ENCODE peak calls at places on chromosomes 2 and 18, in eight cellular contexts. O, I, C, D, G, N, Q and W are unnamed samples.

GRCh38 chr2:63827749-63828148 is 13.9 kb upstream of the UGP2 start:
- DNase-seq in O (no peak), I (no peak), C (no peak), D (peak; percentile 67), G (no peak), N (peak; percentile 85), Q (no peak), W (no peak)

GRCh38 chr2:182182436-182182835 is 196.8 kb downstream of the PPP1R1C start:
- DNase-seq in O (no peak), I (no peak), C (no peak), D (no peak), G (no peak), N (no peak), Q (no peak), W (no peak)

GRCh38 chr18:76686737-76687231 is 135.6 kb upstream of the ZNF236 start:
- DNase-seq in O (peak; percentile 27), I (peak; percentile 78), C (peak; percentile 55), D (peak; percentile 47), G (no peak), N (peak; percentile 76), Q (no peak), W (peak; percentile 43)

GRCh38 chr18:7521226-7521856 is 45.8 kb upstream of the PTPRM start:
- DNase-seq in O (no peak), I (no peak), C (no peak), D (no peak), G (no peak), N (no peak), Q (no peak), W (no peak)

GRCh38 chr2:168694876-168695275 is 107.6 kb upstream of the NOSTRIN start:
- DNase-seq in O (no peak), I (no peak), C (no peak), D (no peak), G (no peak), N (no peak), Q (no peak), W (no peak)

GRCh38 chr18:58887613-58887963 is 22.9 kb downstream of the ZNF532 start:
- DNase-seq in O (peak; percentile 54), I (no peak), C (no peak), D (peak; percentile 45), G (no peak), N (peak; percentile 88), Q (no peak), W (peak; percentile 50)

GRCh38 chr2:219596954-219597551 is 604 bp upstream of the STK11IP start:
- DNase-seq in O (no peak), I (peak; percentile 47), C (no peak), D (no peak), G (no peak), N (no peak), Q (no peak), W (peak; percentile 21)

GRCh38 chr2:113080134-113080533 is 12.4 kb downstream of the IL1F10 start:
- DNase-seq in O (peak; percentile 74), I (peak; percentile 15), C (no peak), D (no peak), G (peak; percentile 47), N (peak; percentile 28), Q (no peak), W (peak; percentile 23)

GRCh38 chr18:1294229-1294628 is 389.6 kb downstream of the ADCYAP1 start:
- DNase-seq in O (no peak), I (no peak), C (no peak), D (no peak), G (no peak), N (no peak), Q (no peak), W (no peak)

GRCh38 chr18:64165906-64166305 is 17.0 kb upstream of the LINC00305 start:
- DNase-seq in O (no peak), I (no peak), C (peak; percentile 6), D (no peak), G (no peak), N (no peak), Q (no peak), W (no peak)

GRCh38 chr2:232863996-232864395 is 6.1 kb upstream of the SNORC start:
- DNase-seq in O (no peak), I (no peak), C (no peak), D (no peak), G (no peak), N (no peak), Q (no peak), W (no peak)

GRCh38 chr2:98412751-98413445 is 31.8 kb upstream of the INPP4A start:
- DNase-seq in O (peak; percentile 61), I (peak; percentile 46), C (peak; percentile 24), D (peak; percentile 21), G (peak; percentile 31), N (peak; percentile 73), Q (peak; percentile 62), W (peak; percentile 68)

GRCh38 chr2:64018715-64019082 is 529 bp downstream of the VPS54 start:
- DNase-seq in O (no peak), I (peak; percentile 49), C (no peak), D (peak; percentile 39), G (no peak), N (peak; percentile 53), Q (no peak), W (peak; percentile 51)

GRCh38 chr2:227326783-227327182 is 1.7 kb downstream of the MFF start:
- DNase-seq in O (no peak), I (no peak), C (no peak), D (peak; percentile 2), G (no peak), N (peak; percentile 6), Q (no peak), W (no peak)

GRCh38 chr2:235113854-235114253 is 162.0 kb downstream of the SH3BP4 start:
- DNase-seq in O (no peak), I (no peak), C (peak; percentile 52), D (no peak), G (peak; percentile 31), N (no peak), Q (no peak), W (no peak)

GRCh38 chr2:183034806-183035205 is 3.5 kb downstream of the NCKAP1 start:
- DNase-seq in O (no peak), I (no peak), C (no peak), D (no peak), G (no peak), N (peak; percentile 52), Q (no peak), W (no peak)

GRCh38 chr2:77521931-77522470 is at the start of gene LRRTM4:
- DNase-seq in O (no peak), I (peak; percentile 30), C (peak; percentile 53), D (no peak), G (no peak), N (no peak), Q (no peak), W (no peak)

GRCh38 chr18:63322908-63323634 is 3.5 kb upstream of the BCL2 start:
- DNase-seq in O (peak; percentile 68), I (peak; percentile 82), C (peak; percentile 19), D (peak; percentile 67), G (no peak), N (peak; percentile 84), Q (peak; percentile 73), W (peak; percentile 74)

GRCh38 chr2:84881581-84882414 is 914 bp upstream of the TRABD2A start:
- DNase-seq in O (peak; percentile 95), I (peak; percentile 24), C (peak; percentile 43), D (peak; percentile 76), G (no peak), N (peak; percentile 85), Q (peak; percentile 88), W (peak; percentile 94)

GRCh38 chr18:668263-668662 is 10.8 kb downstream of the TYMS start:
- DNase-seq in O (no peak), I (no peak), C (no peak), D (no peak), G (no peak), N (no peak), Q (no peak), W (no peak)

GRCh38 chr2:238320648-238321281 is 447 bp downstream of the TRAF3IP1 start:
- DNase-seq in O (peak; percentile 15), I (no peak), C (no peak), D (no peak), G (no peak), N (peak; percentile 22), Q (no peak), W (no peak)

GRCh38 chr2:160062283-160063005 is at the start of gene PLA2R1:
- DNase-seq in O (peak; percentile 17), I (no peak), C (peak; percentile 21), D (peak; percentile 48), G (no peak), N (peak; percentile 42), Q (no peak), W (peak; percentile 79)

GRCh38 chr2:145025382-145025781 is 505.5 kb upstream of the ZEB2 start:
- DNase-seq in O (no peak), I (no peak), C (no peak), D (no peak), G (no peak), N (no peak), Q (no peak), W (no peak)

GRCh38 chr2:120453635-120453998 is 107.7 kb downstream of the INHBB start:
- DNase-seq in O (no peak), I (no peak), C (no peak), D (no peak), G (no peak), N (peak; percentile 39), Q (no peak), W (no peak)

GRCh38 chr18:23257686-23258565 is 122.6 kb downstream of the CABLES1 start:
- DNase-seq in O (no peak), I (no peak), C (no peak), D (peak; percentile 64), G (no peak), N (peak; percentile 68), Q (no peak), W (no peak)

GRCh38 chr18:5490753-5491240 is 53.0 kb downstream of the EPB41L3 start:
- DNase-seq in O (no peak), I (no peak), C (no peak), D (no peak), G (no peak), N (no peak), Q (no peak), W (no peak)

GRCh38 chr2:30710461-30710860 is 96.8 kb downstream of the CAPN13 start:
- DNase-seq in O (no peak), I (no peak), C (no peak), D (no peak), G (no peak), N (no peak), Q (no peak), W (no peak)

GRCh38 chr18:5975111-5975622 is 79.8 kb upstream of the TMEM200C start:
- DNase-seq in O (no peak), I (no peak), C (no peak), D (peak; percentile 31), G (no peak), N (peak; percentile 70), Q (no peak), W (no peak)

GRCh38 chr2:217105733-217106649 is 246.1 kb upstream of the TNP1 start:
- DNase-seq in O (peak; percentile 18), I (no peak), C (no peak), D (peak; percentile 98), G (no peak), N (peak; percentile 97), Q (no peak), W (no peak)

GRCh38 chr2:37784759-37785149 is 113.3 kb upstream of the CDC42EP3 start:
- DNase-seq in O (no peak), I (peak; percentile 71), C (no peak), D (no peak), G (no peak), N (no peak), Q (no peak), W (no peak)

GRCh38 chr2:675982-676646 is 1.1 kb downstream of the TMEM18 start:
- DNase-seq in O (peak; percentile 50), I (no peak), C (peak; percentile 46), D (peak; percentile 93), G (peak; percentile 54), N (peak; percentile 96), Q (no peak), W (peak; percentile 47)